ENCODE peak calls at places on chromosomes 7 and 10, in eight cellular contexts. W is astrocyte of the spinal cord, D is omental fat pad, A is HFF-Myc, M is epithelial cell of esophagus, C is glutamatergic neuron, R is hepatocyte, X is neural crest cell. H is an unnamed sample.

GRCh38 chr10:5545778-5546710 is 21.3 kb downstream of the CALML3 start:
- DNase-seq in W (peak; percentile 96), D (no peak), A (no peak), M (peak; percentile 85), C (no peak), R (peak; percentile 53), X (no peak), H (peak; percentile 10)

GRCh38 chr10:14253079-14253478 is 77.6 kb downstream of the FRMD4A start:
- DNase-seq in W (no peak), D (no peak), A (no peak), M (no peak), C (no peak), R (no peak), X (no peak), H (no peak)

GRCh38 chr7:133290041-133290440 is 37.2 kb downstream of the EXOC4 start:
- DNase-seq in W (no peak), D (no peak), A (no peak), M (peak; percentile 7), C (no peak), R (no peak), X (no peak), H (no peak)

GRCh38 chr10:77231884-77232283 is 405.7 kb downstream of the KCNMA1 start:
- DNase-seq in W (no peak), D (no peak), A (no peak), M (no peak), C (no peak), R (no peak), X (no peak), H (no peak)

GRCh38 chr10:116490028-116490662 is 55.6 kb upstream of the PNLIP start:
- DNase-seq in W (peak; percentile 22), D (no peak), A (peak; percentile 6), M (peak; percentile 49), C (no peak), R (peak; percentile 53), X (no peak), H (no peak)

GRCh38 chr10:8054243-8054497 is 318 bp upstream of the GATA3 start:
- DNase-seq in W (peak; percentile 39), D (no peak), A (no peak), M (no peak), C (peak; percentile 56), R (no peak), X (no peak), H (no peak)

GRCh38 chr7:157825325-157825724 is 488.5 kb downstream of the DNAJB6 start:
- DNase-seq in W (no peak), D (no peak), A (no peak), M (no peak), C (no peak), R (no peak), X (no peak), H (no peak)

GRCh38 chr7:143514995-143515735 is 37.5 kb downstream of the TAS2R41 start:
- DNase-seq in W (peak; percentile 30), D (no peak), A (no peak), M (no peak), C (no peak), R (no peak), X (no peak), H (no peak)

GRCh38 chr7:98119257-98119918 is 12.7 kb downstream of the LMTK2 start:
- DNase-seq in W (peak; percentile 69), D (no peak), A (no peak), M (peak; percentile 83), C (no peak), R (peak; percentile 58), X (no peak), H (no peak)

GRCh38 chr10:49324711-49325110 is 25.7 kb downstream of the C10orf71 start:
- DNase-seq in W (no peak), D (no peak), A (no peak), M (no peak), C (no peak), R (no peak), X (no peak), H (no peak)

GRCh38 chr10:12825255-12825654 is 176.3 kb downstream of the CCDC3 start:
- DNase-seq in W (no peak), D (no peak), A (no peak), M (no peak), C (no peak), R (no peak), X (no peak), H (no peak)

GRCh38 chr7:47610506-47611044 is 28.7 kb upstream of the TNS3 start:
- DNase-seq in W (peak; percentile 83), D (no peak), A (no peak), M (no peak), C (no peak), R (peak; percentile 43), X (no peak), H (no peak)

GRCh38 chr10:70998086-70998485 is 109.7 kb upstream of the PCBD1 start:
- DNase-seq in W (no peak), D (no peak), A (no peak), M (no peak), C (no peak), R (no peak), X (no peak), H (no peak)

GRCh38 chr7:101235522-101235921 is 2.1 kb downstream of the CLDN15 start:
- DNase-seq in W (no peak), D (no peak), A (no peak), M (no peak), C (no peak), R (no peak), X (no peak), H (no peak)

GRCh38 chr10:97096327-97097153 is 89.2 kb downstream of the SLIT1 start:
- DNase-seq in W (no peak), D (no peak), A (no peak), M (no peak), C (no peak), R (no peak), X (no peak), H (no peak)

GRCh38 chr7:149150981-149151380 is 3.7 kb downstream of the ZNF398 start:
- DNase-seq in W (no peak), D (no peak), A (no peak), M (no peak), C (no peak), R (no peak), X (no peak), H (no peak)

GRCh38 chr10:33327750-33328149 is 6.7 kb downstream of the NRP1 start:
- DNase-seq in W (no peak), D (no peak), A (no peak), M (peak; percentile 44), C (no peak), R (no peak), X (no peak), H (no peak)
- TF ChIP-seq CTCF in W (peak; percentile 44), D (no peak), A (peak; percentile 17), M (peak; percentile 69), C (no peak), R (peak; percentile 48), X (peak; percentile 42), H (no peak)

GRCh38 chr10:114061148-114061547 is 17.5 kb downstream of the ADRB1 start:
- DNase-seq in W (no peak), D (no peak), A (no peak), M (peak; percentile 99), C (no peak), R (no peak), X (no peak), H (no peak)

GRCh38 chr10:114061794-114062193 is 18.1 kb downstream of the ADRB1 start:
- DNase-seq in W (no peak), D (no peak), A (no peak), M (no peak), C (no peak), R (no peak), X (no peak), H (no peak)

GRCh38 chr10:114060456-114060855 is 16.8 kb downstream of the ADRB1 start:
- DNase-seq in W (no peak), D (no peak), A (no peak), M (no peak), C (no peak), R (no peak), X (no peak), H (no peak)

GRCh38 chr10:114068054-114068707 is 24.5 kb downstream of the ADRB1 start:
- DNase-seq in W (no peak), D (no peak), A (no peak), M (peak; percentile 93), C (no peak), R (no peak), X (no peak), H (no peak)

DNA sequence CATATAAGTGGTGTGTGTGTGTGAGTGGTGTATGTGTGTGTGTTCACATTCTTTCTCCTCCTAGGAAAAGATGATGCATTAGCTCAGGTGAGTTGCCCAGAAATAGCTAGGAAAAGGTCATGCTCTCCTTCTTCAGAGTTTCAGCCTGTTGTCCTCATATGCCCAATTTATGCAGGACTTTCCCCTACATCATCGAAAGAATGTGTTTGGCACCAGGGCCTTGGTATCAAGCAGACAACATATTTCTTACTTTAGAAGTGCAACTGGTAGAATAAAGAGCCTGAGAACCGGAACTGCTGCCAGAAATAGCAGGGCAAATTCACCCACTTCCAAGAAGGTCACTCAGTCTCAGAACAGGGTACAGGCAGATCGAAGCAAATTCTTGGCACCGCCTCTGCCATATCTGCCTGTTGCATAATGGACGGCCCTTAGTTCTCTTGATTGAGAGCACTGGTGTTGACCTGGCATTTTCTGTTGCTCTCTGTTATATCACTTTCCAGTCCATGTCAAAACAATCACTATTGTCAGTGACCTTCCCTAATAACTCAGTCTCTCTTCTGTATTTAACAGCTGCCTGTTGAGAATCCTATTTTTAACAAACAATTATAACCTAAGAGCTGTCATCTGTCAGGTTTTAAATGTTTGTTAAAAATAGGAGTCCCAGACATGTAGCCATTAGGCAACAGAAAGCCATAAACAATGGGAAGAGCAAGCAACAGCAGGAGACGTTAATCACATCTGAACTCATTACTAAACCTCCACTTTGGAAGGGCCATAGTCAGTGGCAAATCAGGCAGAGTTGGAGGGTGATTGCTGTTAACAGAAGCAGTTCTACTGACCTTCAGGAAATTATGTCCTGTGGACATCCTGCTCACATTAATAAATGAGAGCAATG is 20.7 kb downstream of the ADRB1 start:
- DNase-seq in W (no peak), D (no peak), A (no peak), M (no peak), C (no peak), R (no peak), X (no peak), H (no peak)
- TF ChIP-seq CTCF in W (no peak), D (no peak), A (no peak), M (no peak), C (no peak), R (no peak), X (no peak), H (no peak)

GRCh38 chr10:99329891-99330674 is 927 bp downstream of the CNNM1 start:
- DNase-seq in W (no peak), D (no peak), A (no peak), M (peak; percentile 19), C (peak; percentile 63), R (peak; percentile 52), X (peak; percentile 15), H (peak; percentile 25)
- TF ChIP-seq CTCF in W (no peak), D (no peak), A (no peak), M (no peak), C (no peak), R (no peak), X (no peak), H (no peak)

GRCh38 chr7:40469481-40469880 is 334.7 kb downstream of the SUGCT start:
- DNase-seq in W (peak; percentile 69), D (no peak), A (peak; percentile 52), M (peak; percentile 1), C (no peak), R (peak; percentile 67), X (no peak), H (no peak)
- TF ChIP-seq CTCF in W (no peak), D (no peak), A (no peak), M (no peak), C (no peak), R (no peak), X (no peak), H (no peak)

GRCh38 chr10:78343266-78343665 is 309.6 kb downstream of the RPS24 start:
- DNase-seq in W (no peak), D (no peak), A (no peak), M (no peak), C (no peak), R (no peak), X (no peak), H (no peak)
- TF ChIP-seq CTCF in W (no peak), D (no peak), A (no peak), M (no peak), C (no peak), R (no peak), X (no peak), H (no peak)